ENCODE peak calls at places on chromosomes 2 and 18, in six cellular contexts. One of them, this sample, is unnamed.

GRCh38 chr2:5520352-5520996 is 171.7 kb upstream of the SOX11 start:
- DNase-seq in KBM-7: no peak
- DNase-seq in midbrain: no peak
- DNase-seq in pulmonary artery endothelial cell: no peak
- DNase-seq in activated CD4-positive, alpha-beta T cell treated with anti-CD3 and anti-CD28 coated beads, Interleukin-2, amount 50 U/mL, for 1 hour: no peak
- DNase-seq in KG1: no peak
- DNase-seq in this sample: no peak

GRCh38 chr2:43317680-43318079 is 91.3 kb upstream of the ZFP36L2 start:
- DNase-seq in KBM-7: no peak
- DNase-seq in midbrain: no peak
- DNase-seq in pulmonary artery endothelial cell: no peak
- DNase-seq in activated CD4-positive, alpha-beta T cell treated with anti-CD3 and anti-CD28 coated beads, Interleukin-2, amount 50 U/mL, for 1 hour: no peak
- DNase-seq in KG1: no peak
- DNase-seq in this sample: no peak

GRCh38 chr2:239209806-239210205 is 191.0 kb downstream of the HDAC4 start:
- DNase-seq in KBM-7: no peak
- DNase-seq in midbrain: no peak
- DNase-seq in pulmonary artery endothelial cell: no peak
- DNase-seq in activated CD4-positive, alpha-beta T cell treated with anti-CD3 and anti-CD28 coated beads, Interleukin-2, amount 50 U/mL, for 1 hour: no peak
- DNase-seq in KG1: no peak
- DNase-seq in this sample: no peak

GRCh38 chr2:38750011-38750792 is 959 bp downstream of the SRSF7 start:
- DNase-seq in KBM-7: no peak
- DNase-seq in midbrain: peak
- DNase-seq in pulmonary artery endothelial cell: no peak
- DNase-seq in activated CD4-positive, alpha-beta T cell treated with anti-CD3 and anti-CD28 coated beads, Interleukin-2, amount 50 U/mL, for 1 hour: peak
- DNase-seq in KG1: no peak
- DNase-seq in this sample: no peak

GRCh38 chr2:136647039-136647438 is 118.3 kb upstream of the THSD7B start:
- DNase-seq in KBM-7: no peak
- DNase-seq in midbrain: no peak
- DNase-seq in pulmonary artery endothelial cell: no peak
- DNase-seq in activated CD4-positive, alpha-beta T cell treated with anti-CD3 and anti-CD28 coated beads, Interleukin-2, amount 50 U/mL, for 1 hour: no peak
- DNase-seq in KG1: no peak
- DNase-seq in this sample: no peak

GRCh38 chr2:46058140-46058539 is 239.1 kb upstream of the EPAS1 start:
- DNase-seq in KBM-7: no peak
- DNase-seq in midbrain: no peak
- DNase-seq in pulmonary artery endothelial cell: no peak
- DNase-seq in activated CD4-positive, alpha-beta T cell treated with anti-CD3 and anti-CD28 coated beads, Interleukin-2, amount 50 U/mL, for 1 hour: no peak
- DNase-seq in KG1: no peak
- DNase-seq in this sample: no peak

GRCh38 chr2:237964194-237964577 is 2.6 kb upstream of the UBE2F start:
- DNase-seq in KBM-7: no peak
- DNase-seq in midbrain: no peak
- DNase-seq in pulmonary artery endothelial cell: no peak
- DNase-seq in activated CD4-positive, alpha-beta T cell treated with anti-CD3 and anti-CD28 coated beads, Interleukin-2, amount 50 U/mL, for 1 hour: no peak
- DNase-seq in KG1: no peak
- DNase-seq in this sample: no peak

GRCh38 chr2:129812071-129812470 is 167.4 kb upstream of the RAB6C start:
- DNase-seq in KBM-7: peak
- DNase-seq in midbrain: peak
- DNase-seq in pulmonary artery endothelial cell: no peak
- DNase-seq in activated CD4-positive, alpha-beta T cell treated with anti-CD3 and anti-CD28 coated beads, Interleukin-2, amount 50 U/mL, for 1 hour: no peak
- DNase-seq in KG1: peak
- DNase-seq in this sample: no peak

GRCh38 chr18:36135264-36135663 is 5.6 kb downstream of the ELP2 start:
- DNase-seq in KBM-7: no peak
- DNase-seq in midbrain: no peak
- DNase-seq in pulmonary artery endothelial cell: no peak
- DNase-seq in activated CD4-positive, alpha-beta T cell treated with anti-CD3 and anti-CD28 coated beads, Interleukin-2, amount 50 U/mL, for 1 hour: no peak
- DNase-seq in KG1: no peak
- DNase-seq in this sample: no peak

GRCh38 chr2:152098798-152099654 is at the start of gene CACNB4:
- DNase-seq in KBM-7: peak
- DNase-seq in midbrain: no peak
- DNase-seq in pulmonary artery endothelial cell: no peak
- DNase-seq in activated CD4-positive, alpha-beta T cell treated with anti-CD3 and anti-CD28 coated beads, Interleukin-2, amount 50 U/mL, for 1 hour: no peak
- DNase-seq in KG1: no peak
- DNase-seq in this sample: peak

GRCh38 chr18:62537946-62538345 is 15.1 kb downstream of the ZCCHC2 start:
- DNase-seq in KBM-7: no peak
- DNase-seq in midbrain: no peak
- DNase-seq in pulmonary artery endothelial cell: no peak
- DNase-seq in activated CD4-positive, alpha-beta T cell treated with anti-CD3 and anti-CD28 coated beads, Interleukin-2, amount 50 U/mL, for 1 hour: no peak
- DNase-seq in KG1: no peak
- DNase-seq in this sample: no peak

GRCh38 chr2:241903121-241904010 is 33.8 kb downstream of the RTP5 start:
- DNase-seq in KBM-7: no peak
- DNase-seq in midbrain: no peak
- DNase-seq in pulmonary artery endothelial cell: no peak
- DNase-seq in activated CD4-positive, alpha-beta T cell treated with anti-CD3 and anti-CD28 coated beads, Interleukin-2, amount 50 U/mL, for 1 hour: no peak
- DNase-seq in KG1: no peak
- DNase-seq in this sample: peak

GRCh38 chr2:185658766-185659165 is 79.8 kb upstream of the FSIP2 start:
- DNase-seq in KBM-7: no peak
- DNase-seq in midbrain: no peak
- DNase-seq in pulmonary artery endothelial cell: no peak
- DNase-seq in activated CD4-positive, alpha-beta T cell treated with anti-CD3 and anti-CD28 coated beads, Interleukin-2, amount 50 U/mL, for 1 hour: no peak
- DNase-seq in KG1: no peak
- DNase-seq in this sample: no peak